ENCODE peak calls at places on chromosomes 16 and 17, in nine cellular contexts. T is T-helper 22 cell; R is SK-N-MC; H is stimulated activated CD4-positive, alpha-beta T cell treated with anti-CD3 and anti-CD28 coated beads, Interleukin-15, amount 100 ng/mL, for 1 hour; X is BE2C; O is brain microvascular endothelial cell; E is tibial artery; B is naive thymus-derived CD8-positive, alpha-beta T cell; N is stimulated activated CD8-positive, alpha-beta memory T cell treated with anti-CD3 and anti-CD28 coated beads, Interleukin-7, amount 100 ng/mL, for 1 hour. U is an unnamed sample.

GRCh38 chr16:15535772-15536171 is 101.4 kb downstream of the BMERB1 start:
- DNase-seq in O (no peak), X (no peak), H (no peak), N (no peak), T (no peak), B (no peak), E (no peak), R (no peak), U (no peak)

GRCh38 chr17:64775701-64776570 is 113.8 kb upstream of the SMURF2 start:
- DNase-seq in B (no peak), O (no peak), H (no peak), E (peak; percentile 59), N (no peak), X (no peak), T (no peak), R (no peak), U (no peak)

GRCh38 chr16:31194898-31195297 is 7.7 kb downstream of the PYCARD start:
- DNase-seq in B (no peak), H (no peak), R (no peak), T (no peak), E (no peak), O (no peak), X (no peak), N (no peak), U (no peak)

GRCh38 chr17:49230636-49231562 is at the start of gene PHOSPHO1:
- DNase-seq in B (peak; percentile 83), H (peak; percentile 71), R (peak; percentile 37), N (peak; percentile 72), O (peak; percentile 69), X (peak; percentile 93), E (peak; percentile 82), T (peak; percentile 78), U (peak; percentile 54)

GRCh38 chr17:18258356-18259038 is at the start of gene FLII:
- DNase-seq in N (peak; percentile 31), R (no peak), T (peak; percentile 50), E (no peak), B (no peak), X (peak; percentile 30), O (no peak), H (peak; percentile 40), U (peak; percentile 77)

GRCh38 chr16:86510465-86511261 is at the start of gene FOXF1:
- DNase-seq in N (no peak), B (no peak), H (no peak), O (no peak), E (no peak), X (no peak), T (no peak), R (no peak), U (no peak)

GRCh38 chr16:12573730-12574383 is 229.8 kb downstream of the CPPED1 start:
- DNase-seq in H (no peak), N (peak; percentile 20), X (peak; percentile 69), B (peak; percentile 14), O (peak; percentile 47), E (peak; percentile 61), T (no peak), R (peak; percentile 3), U (peak; percentile 7)

GRCh38 chr16:83734136-83734535 is 73.6 kb upstream of the HSBP1 start:
- DNase-seq in B (no peak), X (no peak), H (no peak), T (no peak), N (no peak), O (no peak), E (no peak), R (no peak), U (no peak)

GRCh38 chr17:32658470-32659418 is 172.0 kb downstream of the CDK5R1 start:
- DNase-seq in O (no peak), T (no peak), N (no peak), E (no peak), H (no peak), R (no peak), X (no peak), B (no peak), U (no peak)

GRCh38 chr17:17783825-17784598 is 52.8 kb downstream of the SREBF1 start:
- DNase-seq in T (no peak), H (no peak), X (peak; percentile 28), B (peak; percentile 38), E (no peak), R (peak; percentile 79), N (no peak), O (no peak), U (no peak)

GRCh38 chr17:75130632-75131277 is 787 bp downstream of the NT5C start:
- DNase-seq in E (no peak), T (no peak), O (peak; percentile 51), B (peak; percentile 19), R (peak; percentile 24), H (no peak), X (peak; percentile 78), N (no peak), U (peak; percentile 56)